ENCODE peak calls at places on chromosomes 4 and X, in ten cellular contexts. V is transverse colon, J is tibial artery, L is cardiac muscle cell, A is breast epithelium, K is tibial nerve, S is GM23338, P is PC-9, C is fibroblast of lung, T is astrocyte. W is an unnamed sample. For H3K27me3, the result is how much of the 10 kb centered on the place peaks cover.

GRCh38 chr4:118968006-118968405 is 79.4 kb downstream of the SYNPO2 start:
- DNase-seq in V (peak), J (peak), L (peak), A (no peak), K (peak), S (peak), P (peak), C (peak), T (peak), W (peak)

GRCh38 chrX:136147320-136147901 is at the start of gene FHL1:
- DNase-seq in V (peak), J (peak), L (peak), A (no peak), K (peak), S (peak), P (no peak), C (peak), T (no peak), W (no peak)

GRCh38 chrX:30935985-30936384 is 46.9 kb upstream of the TAB3 start:
- DNase-seq in V (peak), J (no peak), L (peak), A (peak), K (no peak), S (peak), P (no peak), C (peak), T (no peak), W (peak)

GRCh38 chr4:142984871-142985585 is 138.9 kb upstream of the INPP4B start:
- DNase-seq in V (no peak), J (no peak), L (peak), A (no peak), K (no peak), S (peak), P (no peak), C (peak), T (no peak), W (peak)

GRCh38 chr4:123478859-123479345 is 82.3 kb downstream of the SPRY1 start:
- DNase-seq in V (peak), J (no peak), L (peak), A (no peak), K (no peak), S (no peak), P (peak), C (peak), T (peak), W (peak)

GRCh38 chr4:78776729-78777555 is 792 bp downstream of the BMP2K start:
- DNase-seq in V (peak), J (peak), L (peak), A (no peak), K (peak), S (peak), P (no peak), C (peak), T (peak), W (peak)

GRCh38 chr4:85520765-85521749 is 46.1 kb downstream of the ARHGAP24 start:
- DNase-seq in V (no peak), J (no peak), L (peak), A (no peak), K (no peak), S (no peak), P (no peak), C (no peak), T (no peak), W (no peak)

GRCh38 chr4:117331817-117332216 is 246.4 kb upstream of the TRAM1L1 start:
- DNase-seq in V (no peak), J (no peak), L (no peak), A (no peak), K (no peak), S (no peak), P (no peak), C (no peak), T (no peak), W (peak)

GRCh38 chr4:62927574-62927973 is 1481.7 kb downstream of the TECRL start:
- DNase-seq in V (no peak), J (no peak), L (no peak), A (no peak), K (no peak), S (no peak), P (peak), C (no peak), T (no peak), W (no peak)

GRCh38 chrX:85765651-85766050 is 281.7 kb downstream of the CHM start:
- DNase-seq in V (no peak), J (no peak), L (no peak), A (no peak), K (no peak), S (no peak), P (no peak), C (no peak), T (no peak), W (no peak)

GRCh38 chr4:185741795-185742194 is 70.2 kb downstream of the SORBS2 start:
- DNase-seq in V (no peak), J (no peak), L (no peak), A (no peak), K (no peak), S (no peak), P (no peak), C (no peak), T (no peak), W (no peak)

GRCh38 chr4:39231660-39232059 is 49.3 kb downstream of the WDR19 start:
- DNase-seq in V (no peak), J (no peak), L (no peak), A (no peak), K (no peak), S (no peak), P (no peak), C (no peak), T (no peak), W (no peak)

GRCh38 chrX:129791961-129792570 is 12.3 kb downstream of the SASH3 start:
- DNase-seq in V (no peak), J (no peak), L (no peak), A (no peak), K (no peak), S (no peak), P (no peak), C (no peak), T (no peak), W (no peak)

GRCh38 chr4:212438-213174 is 88.3 kb downstream of the ZNF718 start:
- DNase-seq in V (peak), J (peak), L (peak), A (peak), K (peak), S (peak), P (no peak), C (peak), T (peak), W (peak)

GRCh38 chrX:155242300-155242699 is 22.0 kb downstream of the RAB39B start:
- DNase-seq in V (no peak), J (no peak), L (no peak), A (no peak), K (no peak), S (no peak), P (no peak), C (no peak), T (no peak), W (no peak)

GRCh38 chr4:6200011-6200921 is at the start of gene JAKMIP1:
- DNase-seq in V (peak), J (peak), L (peak), A (no peak), K (peak), S (peak), P (no peak), C (peak), T (peak), W (peak)

GRCh38 chrX:154019633-154020499 is at the start of gene IRAK1:
- DNase-seq in V (peak), J (peak), L (peak), A (no peak), K (no peak), S (peak), P (peak), C (peak), T (no peak), W (no peak)

GRCh38 chr4:105634402-105634801 is 74.1 kb downstream of the INTS12 start:
- DNase-seq in V (no peak), J (no peak), L (no peak), A (no peak), K (no peak), S (no peak), P (no peak), C (no peak), T (no peak), W (no peak)

GRCh38 chr4:116015549-116015948 is 902.1 kb upstream of the NDST4 start:
- DNase-seq in V (no peak), J (no peak), L (no peak), A (no peak), K (no peak), S (no peak), P (no peak), C (no peak), T (no peak), W (no peak)

GRCh38 chrX:48996969-48997368 is 5.1 kb downstream of the GRIPAP1 start:
- DNase-seq in V (no peak), J (no peak), L (peak), A (no peak), K (no peak), S (peak), P (no peak), C (no peak), T (no peak), W (no peak)

GRCh38 chr4:89277412-89277811 is 30.2 kb downstream of the GPRIN3 start:
- DNase-seq in V (no peak), J (no peak), L (no peak), A (no peak), K (no peak), S (no peak), P (no peak), C (no peak), T (no peak), W (peak)

GRCh38 chrX:131650637-131651410 is 107.0 kb downstream of the OR13H1 start:
- DNase-seq in V (no peak), J (no peak), L (no peak), A (no peak), K (no peak), S (no peak), P (no peak), C (no peak), T (peak), W (no peak)

GRCh38 chr4:37604464-37604863 is 81.7 kb downstream of the RELL1 start:
- DNase-seq in V (no peak), J (no peak), L (no peak), A (no peak), K (no peak), S (no peak), P (peak), C (peak), T (peak), W (no peak)

GRCh38 chrX:153723351-153724251 is 586 bp downstream of the BCAP31 start:
- DNase-seq in V (peak), J (no peak), L (peak), A (no peak), K (no peak), S (peak), P (peak), C (peak), T (no peak), W (peak)

GRCh38 chr4:37827030-37827705 is 682 bp downstream of the PGM2 start:
- DNase-seq in V (peak), J (no peak), L (peak), A (no peak), K (no peak), S (no peak), P (peak), C (peak), T (peak), W (peak)

GRCh38 chr4:105166066-105166465 is 19.4 kb downstream of the TET2 start:
- DNase-seq in V (no peak), J (no peak), L (no peak), A (no peak), K (no peak), S (no peak), P (no peak), C (no peak), T (no peak), W (no peak)

GRCh38 chr4:171983935-171984805 is 171.0 kb downstream of the GALNTL6 start:
- DNase-seq in V (no peak), J (no peak), L (no peak), A (no peak), K (no peak), S (no peak), P (no peak), C (no peak), T (no peak), W (peak)

GRCh38 chr4:67727124-67727850 is 26.3 kb upstream of the UBA6 start:
- DNase-seq in V (no peak), J (no peak), L (no peak), A (no peak), K (no peak), S (peak), P (peak), C (peak), T (peak), W (peak)

GRCh38 chrX:118742176-118742575 is 14.8 kb downstream of the IL13RA1 start:
- DNase-seq in V (no peak), J (no peak), L (no peak), A (no peak), K (no peak), S (peak), P (no peak), C (no peak), T (no peak), W (no peak)
- H3K27me3 ChIP-seq in V (under half), J (under half), L (under half), A (under half), K (under half), S (under half), P (under half), C (under half), T (under half), W (under half)

DNA sequence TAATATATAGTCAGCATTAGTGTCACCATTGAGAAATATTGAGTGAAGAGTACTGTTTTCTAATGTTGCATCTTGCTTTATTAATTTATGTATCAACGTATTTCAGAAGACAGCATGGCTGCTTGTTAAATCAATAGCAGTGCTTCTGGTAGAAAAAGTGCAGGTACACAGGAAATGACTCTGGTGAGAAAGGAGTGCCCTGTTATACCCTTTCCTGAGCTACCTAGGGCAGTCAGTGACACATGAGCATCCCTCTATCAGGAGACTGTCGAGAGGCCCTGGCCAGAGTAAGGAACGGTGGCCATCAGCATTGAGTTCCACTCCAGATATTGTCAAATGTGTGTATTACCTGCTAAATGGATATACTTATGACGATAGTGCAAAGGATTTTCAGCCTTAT is 42.1 kb downstream of the SCML1 start:
- DNase-seq in V (no peak), J (no peak), L (no peak), A (no peak), K (no peak), S (no peak), P (no peak), C (no peak), T (no peak), W (no peak)
- H3K27ac ChIP-seq in V (no peak), J (no peak), L (no peak), A (no peak), K (no peak), S (no peak), P (no peak), C (no peak), T (no peak), W (no peak)

GRCh38 chr4:184252136-184253071 is 34.7 kb upstream of the ENPP6 start:
- DNase-seq in V (no peak), J (no peak), L (no peak), A (no peak), K (no peak), S (no peak), P (no peak), C (no peak), T (no peak), W (no peak)
- TF ChIP-seq CTCF in V (no peak), J (no peak), L (no peak), A (no peak), K (no peak), S (peak), P (no peak), C (no peak), T (no peak), W (no peak)

DNA sequence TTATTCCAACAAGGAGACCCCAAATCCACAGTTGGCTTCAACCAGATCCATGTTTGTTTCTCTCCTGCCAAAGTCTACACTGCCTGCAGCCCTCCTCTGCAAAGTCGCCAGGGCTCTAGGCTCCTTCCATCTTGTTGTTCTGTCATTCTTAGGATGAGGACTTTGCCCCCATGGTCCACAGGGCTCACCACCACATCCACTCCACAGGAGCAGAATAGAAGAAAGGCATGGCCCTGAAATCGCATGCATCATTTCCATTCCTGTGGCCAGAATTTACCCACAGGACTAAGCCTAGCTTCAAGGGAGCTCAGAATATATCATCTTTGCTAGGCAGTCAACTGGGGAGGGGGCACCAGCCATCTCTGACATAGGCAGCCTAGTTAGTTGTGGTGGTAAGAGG is 254.7 kb downstream of the FBXW7 start:
- DNase-seq in V (no peak), J (no peak), L (no peak), A (no peak), K (no peak), S (no peak), P (no peak), C (no peak), T (peak), W (no peak)
- H3K27me3 ChIP-seq in V (under half), J (under half), L (under half), A (under half), K (under half), S (under half), P (under half), C (under half), T (under half), W (under half)

DNA sequence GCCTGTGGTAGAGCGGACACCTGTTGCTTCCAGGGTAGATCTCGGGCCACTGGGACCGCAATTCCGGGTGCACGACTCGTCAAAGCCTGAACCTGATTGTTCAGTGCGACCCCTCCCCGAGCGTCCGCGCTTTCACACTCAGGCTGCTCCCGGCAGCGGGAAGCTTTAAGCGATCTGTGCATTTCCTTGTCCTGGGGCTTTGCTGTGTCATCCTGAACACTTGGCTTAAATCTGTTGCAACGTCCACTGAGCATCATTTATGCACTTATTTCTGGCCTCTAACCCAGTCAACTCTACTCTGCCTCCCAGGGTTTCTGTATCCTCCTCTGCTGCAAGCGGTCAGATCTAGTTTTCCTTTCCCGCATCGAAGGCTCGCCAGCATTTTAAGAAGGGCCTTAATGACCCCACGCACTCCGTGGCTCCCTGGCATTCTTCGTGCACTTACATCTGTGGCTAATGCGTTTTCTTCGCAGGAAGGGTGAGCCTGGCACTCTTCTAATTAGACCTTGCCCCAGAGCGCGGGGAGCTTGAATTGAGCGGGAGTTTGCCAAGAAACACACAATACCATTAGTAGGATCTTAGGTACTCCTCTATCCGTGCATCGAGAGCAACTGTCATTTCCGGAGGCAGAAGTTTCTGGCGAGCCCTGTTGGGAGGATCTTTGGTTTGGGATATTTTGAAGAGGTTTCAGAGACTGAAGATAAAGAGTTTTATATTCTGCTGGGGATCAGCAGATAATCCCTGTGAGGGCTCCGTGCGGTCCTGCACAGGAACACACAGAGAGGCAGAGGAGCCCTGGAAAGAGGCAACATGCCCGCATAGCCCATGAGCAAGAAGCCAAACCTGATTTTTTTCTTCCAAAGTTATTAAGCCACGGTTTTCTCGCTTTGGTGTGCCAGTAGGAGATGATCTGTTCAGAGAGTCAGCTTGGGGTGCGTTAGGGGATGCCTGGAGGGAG is 654 bp upstream of the DDIT4L start:
- DNase-seq in V (no peak), J (no peak), L (peak), A (no peak), K (no peak), S (peak), P (peak), C (peak), T (no peak), W (no peak)
- H3K27ac ChIP-seq in V (no peak), J (peak), L (no peak), A (peak), K (no peak), S (no peak), P (no peak), C (no peak), T (no peak), W (no peak)

DNA sequence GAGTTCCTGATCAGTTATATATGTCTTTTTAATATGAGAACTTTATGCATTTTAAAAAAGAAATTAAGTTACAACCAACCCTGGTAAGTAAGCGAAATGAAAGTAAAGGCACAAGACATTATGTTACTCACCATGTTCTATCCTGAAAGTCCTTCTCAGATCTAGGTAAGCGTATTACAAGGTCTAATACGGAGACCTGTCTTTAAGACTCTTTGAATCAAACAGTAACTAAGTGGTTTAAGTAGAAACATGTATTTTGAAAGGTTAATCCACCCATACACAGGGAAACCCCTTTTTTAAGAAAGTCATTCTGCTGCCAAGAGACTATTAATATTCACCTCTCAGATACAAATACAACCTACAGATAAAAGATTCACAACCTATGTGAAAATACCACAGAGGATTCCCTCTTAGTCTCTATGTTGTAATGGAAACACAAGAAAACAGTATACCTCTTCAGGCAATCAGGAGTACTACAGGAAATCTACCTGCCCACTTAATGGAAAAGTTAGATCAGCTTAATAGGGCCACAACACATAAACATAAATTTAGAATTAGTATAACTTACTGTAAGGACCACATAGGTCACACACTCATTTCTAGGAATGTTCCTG is 63.2 kb upstream of the TNIP3 start:
- DNase-seq in V (no peak), J (no peak), L (no peak), A (no peak), K (no peak), S (peak), P (no peak), C (no peak), T (no peak), W (no peak)
- TF ChIP-seq CTCF in V (no peak), J (no peak), L (no peak), A (no peak), K (no peak), S (no peak), P (peak), C (no peak), T (no peak), W (no peak)

GRCh38 chr4:107036602-107037151 is 564 bp upstream of the DKK2 start:
- DNase-seq in V (no peak), J (no peak), L (no peak), A (no peak), K (no peak), S (peak), P (no peak), C (no peak), T (no peak), W (no peak)
- H3K27me3 ChIP-seq in V (half or more), J (under half), L (half or more), A (under half), K (half or more), S (half or more), P (under half), C (under half), T (under half), W (under half)

W was measured in brain microvascular endothelial cell.